ENCODE peak calls at places on chromosomes 6 and 20, in four cellular contexts. E is lung, G is Peyer's patch, I is MM.1S. W is an unnamed sample. For H3K27me3 and H3K4me1, the result is how much of the 10 kb centered on the place peaks cover.

GRCh38 chr20:42949865-42950264 is 239.8 kb downstream of the PTPRT start:
- DNase-seq in G (no peak), I (no peak), E (no peak), W (no peak)

GRCh38 chr6:2562721-2563120 is 188.0 kb downstream of the MYLK4 start:
- DNase-seq in G (no peak), I (no peak), E (no peak), W (no peak)

GRCh38 chr20:539236-539635 is 4.4 kb downstream of the CSNK2A1 start:
- DNase-seq in E (no peak), G (no peak), I (no peak), W (no peak)

GRCh38 chr20:17570347-17571152 is 675 bp downstream of the DSTN start:
- DNase-seq in E (peak), I (peak), G (peak), W (peak)

GRCh38 chr6:17115251-17116089 is 13.6 kb downstream of the STMND1 start:
- DNase-seq in I (no peak), E (no peak), G (no peak), W (peak)

GRCh38 chr6:91142154-91142553 is 555.3 kb upstream of the MAP3K7 start:
- DNase-seq in E (no peak), G (no peak), I (no peak), W (no peak)

GRCh38 chr6:1878330-1878729 is 268.6 kb downstream of the FOXC1 start:
- DNase-seq in I (no peak), E (no peak), G (no peak), W (no peak)

GRCh38 chr6:107600111-107600510 is 110.2 kb downstream of the SOBP start:
- DNase-seq in G (no peak), I (no peak), E (no peak), W (no peak)

GRCh38 chr20:33707668-33708067 is 12.4 kb downstream of the PXMP4 start:
- DNase-seq in I (no peak), G (no peak), E (no peak), W (no peak)

GRCh38 chr6:84768442-84769174 is 4.2 kb upstream of the TBX18 start:
- DNase-seq in G (no peak), E (no peak), I (no peak), W (no peak)

GRCh38 chr6:55694148-55694547 is 115.2 kb upstream of the HMGCLL1 start:
- DNase-seq in G (no peak), E (no peak), I (no peak), W (no peak)

GRCh38 chr6:163249651-163250101 is 164.8 kb upstream of the QKI start:
- DNase-seq in G (no peak), E (no peak), I (no peak), W (no peak)

GRCh38 chr6:24154121-24154520 is 28.1 kb downstream of the NRSN1 start:
- DNase-seq in E (no peak), G (no peak), I (no peak), W (no peak)

GRCh38 chr6:105981002-105981887 is 104.9 kb upstream of the PRDM1 start:
- DNase-seq in E (no peak), I (peak), G (no peak), W (no peak)

GRCh38 chr6:32108094-32108627 is 977 bp downstream of the TNXB start:
- DNase-seq in G (no peak), E (no peak), I (no peak), W (no peak)

GRCh38 chr20:38331814-38332213 is 14.5 kb upstream of the LBP start:
- DNase-seq in G (no peak), E (no peak), I (no peak), W (no peak)

GRCh38 chr6:131116755-131117360 is 18.4 kb upstream of the AKAP7 start:
- DNase-seq in I (peak), G (no peak), E (no peak), W (peak)

GRCh38 chr6:70375166-70375565 is 38.1 kb upstream of the FAM135A start:
- DNase-seq in I (no peak), G (no peak), E (no peak), W (no peak)

GRCh38 chr6:85641522-85641915 is 1.2 kb downstream of the SYNCRIP start:
- DNase-seq in I (peak), E (no peak), G (no peak), W (no peak)

GRCh38 chr20:63270606-63271325 is 1.8 kb upstream of the ARFGAP1 start:
- DNase-seq in I (no peak), G (no peak), E (no peak), W (no peak)

GRCh38 chr20:32485770-32486248 is 99.3 kb downstream of the NOL4L start:
- DNase-seq in I (no peak), E (no peak), G (no peak), W (peak)

DNA sequence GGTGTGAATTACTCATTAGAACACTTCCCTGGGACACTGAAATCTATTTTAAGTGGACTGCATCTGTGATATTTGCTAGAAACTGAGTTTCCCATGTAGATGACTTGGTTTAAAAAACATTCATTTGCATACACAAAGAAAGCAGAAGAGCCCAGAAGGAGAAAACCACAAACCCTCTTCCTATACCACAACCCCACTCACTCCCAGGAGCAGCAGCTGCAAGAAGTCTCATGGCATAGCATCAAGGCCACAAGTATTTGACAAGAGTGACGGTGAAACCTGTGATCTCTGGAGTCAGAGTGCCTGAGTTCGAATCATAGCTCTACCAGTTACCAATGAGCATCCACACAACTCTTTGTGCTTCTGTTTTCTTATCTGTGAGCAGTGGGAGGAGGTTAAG is 44.7 kb upstream of the SIRPG start:
- DNase-seq in I (peak), E (no peak), G (no peak), W (no peak)
- H3K27me3 ChIP-seq in I (under half), E (under half), G (under half), W (under half)

GRCh38 chr6:161254754-161255253 is 19.1 kb downstream of the AGPAT4 start:
- DNase-seq in G (no peak), E (no peak), I (no peak), W (no peak)

GRCh38 chr6:161254126-161254753 is 19.6 kb downstream of the AGPAT4 start:
- DNase-seq in G (no peak), E (no peak), I (no peak), W (no peak)

GRCh38 chr6:161255518-161255917 is 18.3 kb downstream of the AGPAT4 start:
- DNase-seq in E (no peak), I (no peak), G (no peak), W (no peak)

GRCh38 chr6:161249327-161249726 is 24.5 kb downstream of the AGPAT4 start:
- DNase-seq in I (no peak), G (no peak), E (no peak), W (no peak)

DNA sequence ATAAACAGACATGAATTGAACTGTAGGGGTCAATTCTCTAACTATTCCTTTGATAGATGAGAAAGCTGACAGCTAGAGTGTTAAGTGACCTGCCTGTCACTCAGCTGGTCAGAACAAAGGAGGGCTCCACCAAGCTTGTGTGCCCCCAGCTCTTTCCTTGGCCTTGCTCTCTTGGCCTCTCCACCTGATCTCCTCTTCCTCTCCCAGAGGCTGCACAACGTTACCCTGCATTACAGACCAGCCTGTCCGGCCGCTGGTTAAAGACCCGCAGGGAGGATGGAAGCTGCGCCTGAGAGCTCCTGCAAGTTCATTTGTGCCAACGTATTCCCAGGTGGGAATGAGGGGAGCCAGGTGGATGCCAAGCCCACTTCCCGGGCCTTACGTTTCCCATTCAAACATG is 22.5 kb downstream of the AGPAT4 start:
- DNase-seq in I (no peak), G (no peak), E (no peak), W (no peak)
- H3K4me1 ChIP-seq in I (under half), G (under half), E (under half), W (under half)

GRCh38 chr6:123668965-123669591 is 32.3 kb upstream of the TRDN start:
- DNase-seq in E (no peak), I (no peak), G (no peak), W (no peak)

GRCh38 chr6:123662757-123663156 is 26.0 kb upstream of the TRDN start:
- DNase-seq in I (no peak), G (no peak), E (no peak), W (no peak)

DNA sequence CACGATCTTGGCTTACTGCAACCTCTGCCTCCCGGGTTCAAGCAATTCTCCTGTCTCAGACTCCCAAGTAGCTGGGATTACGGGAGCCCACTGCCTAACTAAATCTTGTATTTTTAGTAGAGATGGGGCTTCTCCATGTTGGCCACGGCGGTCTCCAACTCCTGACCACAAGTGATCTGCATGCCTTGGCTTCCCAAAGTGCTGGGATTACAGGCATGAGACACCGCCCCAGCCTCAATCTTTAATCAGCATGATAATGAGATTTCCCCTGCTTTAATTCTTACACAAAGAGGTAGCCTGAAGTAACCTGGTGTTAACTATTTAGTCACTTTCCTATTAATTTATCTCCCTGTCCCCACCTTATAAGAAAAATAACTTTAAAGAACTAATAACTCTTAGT is 31.3 kb upstream of the TRDN start:
- DNase-seq in E (no peak), I (no peak), G (no peak), W (no peak)
- H3K27me3 ChIP-seq in E (under half), I (under half), G (under half), W (under half)

DNA sequence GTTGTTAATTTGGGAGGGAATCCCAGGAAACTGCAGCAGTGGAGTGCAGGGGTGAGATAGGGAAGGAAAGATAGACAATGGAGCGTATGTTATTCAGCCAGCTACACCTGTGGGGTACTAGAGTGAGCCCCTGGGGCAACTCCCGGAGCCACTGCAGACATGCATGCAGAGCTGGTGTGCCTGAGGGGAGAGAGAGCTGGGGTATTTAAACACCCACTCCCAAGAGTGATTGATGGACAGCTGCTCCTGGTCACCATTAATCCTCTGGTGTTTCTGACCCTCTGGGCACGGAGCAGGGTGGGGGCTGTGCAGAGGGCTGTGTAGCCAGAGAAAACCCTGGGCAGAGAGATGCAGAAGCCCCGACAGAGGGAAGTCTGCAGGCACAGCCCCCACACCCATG is 146.7 kb upstream of the CDH4 start:
- DNase-seq in G (no peak), E (no peak), I (no peak), W (peak)
- H3K4me1 ChIP-seq in G (under half), E (under half), I (under half), W (under half)

GRCh38 chr6:30091577-30092381 is 16.2 kb upstream of the RNF39 start:
- DNase-seq in I (no peak), E (peak), G (no peak), W (no peak)
- H3K27me3 ChIP-seq in I (under half), E (under half), G (under half), W (under half)

DNA sequence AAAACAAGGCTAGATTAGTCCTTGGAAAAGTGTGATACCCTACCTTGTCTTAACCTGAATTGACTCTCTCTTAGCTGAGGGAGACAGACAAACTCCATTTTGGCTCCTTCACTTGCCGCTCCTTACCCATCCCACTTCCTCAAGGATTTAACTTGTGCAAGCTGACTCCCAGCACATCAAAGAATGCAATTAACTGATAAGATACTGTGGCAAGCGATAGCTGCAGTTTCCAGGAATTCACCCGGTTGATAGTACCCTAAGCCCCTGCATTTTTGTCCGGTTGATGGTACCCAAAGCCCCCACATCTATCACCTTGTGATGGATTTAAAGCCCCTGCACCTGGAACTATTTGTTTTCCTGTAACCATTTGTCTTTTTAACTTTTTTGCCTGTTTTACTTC is 1.9 kb upstream of the SERINC3 start:
- DNase-seq in G (no peak), E (no peak), I (no peak), W (peak)
- H3K4me1 ChIP-seq in G (under half), E (under half), I (under half), W (half or more)

GRCh38 chr20:25090492-25091429 is 8.8 kb upstream of the VSX1 start:
- DNase-seq in I (peak), E (no peak), G (peak), W (no peak)
- H3K27me3 ChIP-seq in I (under half), E (under half), G (under half), W (under half)

DNA sequence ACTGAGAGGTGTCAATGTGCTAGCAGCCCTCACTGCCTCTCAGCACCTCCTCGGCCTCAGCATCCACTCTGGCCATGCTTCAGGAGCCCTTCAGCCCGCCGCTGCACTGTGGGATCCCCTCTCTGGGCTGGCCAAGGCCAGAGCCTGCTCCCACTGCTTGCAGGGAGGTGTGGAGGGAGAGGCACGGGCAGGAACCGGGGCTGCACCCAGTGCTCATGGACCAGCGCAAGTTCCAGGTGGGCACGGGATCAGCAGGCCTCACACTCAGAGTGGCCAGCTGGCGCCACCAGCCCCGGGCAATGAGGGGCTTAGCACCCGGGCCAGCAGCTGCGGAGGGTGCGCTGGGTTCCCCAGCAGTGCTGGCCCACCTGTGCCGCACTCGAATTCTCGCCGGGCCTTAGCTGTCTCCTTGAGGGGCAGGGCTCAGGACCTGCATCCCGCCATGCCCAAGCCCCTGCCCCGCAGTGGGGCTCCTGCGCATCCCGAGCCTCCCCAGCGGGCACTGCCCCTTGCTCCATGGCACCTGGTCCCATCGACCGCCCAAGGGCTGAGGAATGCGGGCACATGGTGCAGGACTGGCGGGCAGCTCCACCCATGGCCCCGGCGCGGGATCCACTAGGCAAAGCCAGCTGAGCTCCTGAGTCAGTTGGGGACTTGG is 80.4 kb upstream of the MANEA start:
- DNase-seq in E (no peak), G (no peak), I (no peak), W (no peak)
- H3K4me1 ChIP-seq in E (under half), G (under half), I (under half), W (under half)

DNA sequence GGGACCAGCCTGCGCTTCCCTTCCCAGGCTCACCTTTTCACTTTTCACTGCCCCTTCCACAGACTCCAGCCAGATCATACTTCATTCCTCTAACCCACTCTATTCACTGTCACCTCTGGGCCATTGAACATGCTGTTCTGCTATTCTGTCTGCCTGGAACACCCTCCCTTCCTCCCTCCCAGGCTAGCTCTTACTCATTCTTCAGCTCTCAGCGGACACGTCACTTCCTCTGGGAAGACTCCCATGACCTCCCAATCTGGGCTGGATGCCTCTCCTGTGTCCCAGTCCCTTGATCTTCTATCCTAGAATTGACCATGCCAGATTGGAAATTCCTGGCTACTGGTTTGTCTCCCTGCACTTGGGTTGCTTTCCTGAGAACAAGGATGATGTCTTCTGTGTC is 5.0 kb downstream of the SLC12A5 start:
- DNase-seq in G (no peak), I (no peak), E (no peak), W (no peak)
- H3K27me3 ChIP-seq in G (under half), I (half or more), E (under half), W (under half)

DNA sequence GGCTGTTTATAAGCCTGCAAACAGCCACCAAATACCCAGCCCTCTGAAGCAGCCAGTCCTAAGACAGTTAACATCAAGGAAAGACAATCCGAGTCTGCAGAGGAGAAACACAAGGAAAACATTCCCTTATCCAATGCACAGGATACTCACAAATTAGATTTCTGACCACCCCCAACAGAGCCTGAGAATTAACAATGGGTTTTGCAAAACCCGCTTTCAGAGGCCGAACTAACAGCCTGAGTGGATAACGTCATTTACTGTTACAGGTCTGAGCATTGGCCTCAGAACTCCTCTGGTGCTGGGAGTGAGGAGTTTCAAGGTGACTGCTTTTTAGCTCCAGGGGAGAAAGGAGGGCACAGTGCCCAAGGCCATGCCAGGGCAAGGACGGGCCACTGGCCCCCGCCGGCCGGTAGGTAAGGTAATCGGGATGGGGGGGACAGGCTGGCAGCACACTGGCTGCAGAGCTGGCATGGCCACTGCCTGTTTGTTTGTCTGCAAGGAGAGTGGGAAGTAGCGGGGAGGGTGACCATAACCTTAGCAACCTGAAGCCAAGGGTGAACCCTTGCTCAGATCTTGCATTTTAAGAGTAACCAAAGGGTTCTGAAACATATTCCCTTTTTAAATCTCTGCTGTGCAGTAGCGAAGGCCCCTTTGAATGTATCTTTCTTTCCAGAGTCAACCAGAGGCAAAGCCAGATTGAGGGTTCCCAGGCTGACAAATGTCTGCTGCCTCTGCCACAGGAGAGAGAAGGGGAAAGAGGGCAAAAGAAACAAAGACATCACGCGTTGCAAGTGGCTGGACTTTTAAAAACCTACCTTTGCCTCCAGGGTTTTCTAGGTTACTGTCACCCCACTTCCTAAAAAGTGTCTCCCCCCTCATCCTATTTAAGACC is 3.9 kb downstream of the ZMYND8 start:
- DNase-seq in G (no peak), I (peak), E (peak), W (no peak)
- H3K4me1 ChIP-seq in G (half or more), I (under half), E (under half), W (half or more)

W was measured in Caco-2.